ENCODE peak calls at places on chromosomes 16 and 17, in eight cellular contexts. W, Z, C, Y, V, Q, X and B are unnamed samples.

GRCh38 chr16:74201561-74201960 is 95.1 kb upstream of the PSMD7 start:
- DNase-seq in W (no peak), Z (no peak), C (no peak), Y (no peak), V (no peak), Q (no peak), X (no peak), B (no peak)

GRCh38 chr16:65469116-65469515 is 347.3 kb upstream of the CDH11 start:
- DNase-seq in W (no peak), Z (no peak), C (no peak), Y (no peak), V (no peak), Q (no peak), X (no peak), B (no peak)

GRCh38 chr17:50316016-50316587 is 29.8 kb upstream of the XYLT2 start:
- DNase-seq in W (no peak), Z (no peak), C (no peak), Y (no peak), V (no peak), Q (no peak), X (no peak), B (no peak)

GRCh38 chr16:10080031-10080772 is 102.0 kb downstream of the GRIN2A start:
- DNase-seq in W (peak; percentile 22), Z (peak; percentile 70), C (no peak), Y (no peak), V (no peak), Q (no peak), X (peak; percentile 95), B (no peak)

GRCh38 chr17:28492352-28493310 is 13.5 kb upstream of the FOXN1 start:
- DNase-seq in W (peak; percentile 82), Z (no peak), C (no peak), Y (no peak), V (no peak), Q (no peak), X (no peak), B (no peak)

GRCh38 chr17:81200695-81201580 is 21.8 kb downstream of the CEP131 start:
- DNase-seq in W (peak; percentile 79), Z (peak; percentile 79), C (peak; percentile 49), Y (peak; percentile 18), V (peak; percentile 60), Q (peak; percentile 83), X (peak; percentile 56), B (no peak)

GRCh38 chr17:73305845-73306836 is 5.7 kb downstream of the CDC42EP4 start:
- DNase-seq in W (peak; percentile 63), Z (no peak), C (no peak), Y (no peak), V (no peak), Q (no peak), X (no peak), B (no peak)

GRCh38 chr17:20114466-20114865 is 105.3 kb downstream of the SPECC1 start:
- DNase-seq in W (no peak), Z (no peak), C (no peak), Y (no peak), V (no peak), Q (no peak), X (no peak), B (no peak)

GRCh38 chr16:31301708-31302400 is 42.1 kb downstream of the ITGAM start:
- DNase-seq in W (peak; percentile 65), Z (no peak), C (peak; percentile 8), Y (no peak), V (no peak), Q (peak; percentile 21), X (no peak), B (no peak)

GRCh38 chr16:70432800-70433455 is 6.0 kb downstream of the ST3GAL2 start:
- DNase-seq in W (peak; percentile 66), Z (no peak), C (no peak), Y (no peak), V (peak; percentile 51), Q (no peak), X (peak; percentile 73), B (no peak)

GRCh38 chr17:56593741-56594527 is 435 bp downstream of the NOG start:
- DNase-seq in W (peak; percentile 84), Z (peak; percentile 56), C (peak; percentile 57), Y (peak; percentile 71), V (peak; percentile 16), Q (peak; percentile 29), X (peak; percentile 83), B (no peak)

GRCh38 chr17:77968788-77969187 is 10.3 kb downstream of the TNRC6C start:
- DNase-seq in W (no peak), Z (no peak), C (no peak), Y (no peak), V (no peak), Q (no peak), X (no peak), B (no peak)

GRCh38 chr17:72602517-72603345 is 481.9 kb downstream of the SOX9 start:
- DNase-seq in W (peak; percentile 54), Z (peak; percentile 47), C (no peak), Y (no peak), V (peak; percentile 72), Q (no peak), X (peak; percentile 68), B (no peak)

GRCh38 chr17:5780476-5780875 is 196.2 kb upstream of the NLRP1 start:
- DNase-seq in W (peak; percentile 3), Z (no peak), C (no peak), Y (no peak), V (no peak), Q (no peak), X (peak; percentile 77), B (no peak)

GRCh38 chr16:65658339-65659275 is 536.7 kb upstream of the CDH11 start:
- DNase-seq in W (peak; percentile 53), Z (no peak), C (peak; percentile 9), Y (no peak), V (no peak), Q (no peak), X (peak; percentile 94), B (peak; percentile 69)

GRCh38 chr16:35754391-35755369 is 2295.3 kb downstream of the TP53TG3F start:
- DNase-seq in W (no peak), Z (no peak), C (no peak), Y (no peak), V (no peak), Q (no peak), X (no peak), B (no peak)